ENCODE peak calls at places on chromosomes 4 and X, in nine cellular contexts. One of them, this sample, is unnamed.

GRCh38 chrX:149527705-149528104 is 13.1 kb upstream of the EOLA1 start:
- DNase-seq in stomach: no peak
- DNase-seq in endothelial cell of umbilical vein: peak
- DNase-seq in suprapubic skin: no peak
- DNase-seq in transverse colon: no peak
- DNase-seq in SK-N-SH: peak
- DNase-seq in GM23338: peak
- DNase-seq in Panc1: peak
- DNase-seq in spleen: no peak
- DNase-seq in this sample: no peak

GRCh38 chr4:113674251-113674650 is 87.3 kb downstream of the CAMK2D start:
- DNase-seq in transverse colon: peak
- DNase-seq in suprapubic skin: no peak
- DNase-seq in spleen: no peak
- DNase-seq in endothelial cell of umbilical vein: no peak
- DNase-seq in SK-N-SH: no peak
- DNase-seq in stomach: no peak
- DNase-seq in Panc1: no peak
- DNase-seq in GM23338: no peak
- DNase-seq in this sample: no peak

GRCh38 chr4:8461616-8462015 is 21.0 kb downstream of the TRMT44 start:
- DNase-seq in endothelial cell of umbilical vein: no peak
- DNase-seq in spleen: no peak
- DNase-seq in suprapubic skin: no peak
- DNase-seq in transverse colon: no peak
- DNase-seq in SK-N-SH: no peak
- DNase-seq in Panc1: no peak
- DNase-seq in GM23338: no peak
- DNase-seq in stomach: no peak
- DNase-seq in this sample: no peak

GRCh38 chr4:101067383-101067782 is 279.9 kb downstream of the PPP3CA start:
- DNase-seq in transverse colon: no peak
- DNase-seq in SK-N-SH: no peak
- DNase-seq in GM23338: no peak
- DNase-seq in endothelial cell of umbilical vein: no peak
- DNase-seq in Panc1: no peak
- DNase-seq in spleen: no peak
- DNase-seq in stomach: no peak
- DNase-seq in suprapubic skin: no peak
- DNase-seq in this sample: no peak

GRCh38 chr4:147739239-147739823 is 7.4 kb downstream of the ARHGAP10 start:
- DNase-seq in suprapubic skin: no peak
- DNase-seq in Panc1: no peak
- DNase-seq in GM23338: peak
- DNase-seq in endothelial cell of umbilical vein: no peak
- DNase-seq in spleen: no peak
- DNase-seq in SK-N-SH: no peak
- DNase-seq in stomach: no peak
- DNase-seq in transverse colon: no peak
- DNase-seq in this sample: no peak

GRCh38 chrX:28586291-28586690 is 955 bp upstream of the IL1RAPL1 start:
- DNase-seq in transverse colon: peak
- DNase-seq in endothelial cell of umbilical vein: peak
- DNase-seq in GM23338: peak
- DNase-seq in stomach: no peak
- DNase-seq in Panc1: no peak
- DNase-seq in SK-N-SH: no peak
- DNase-seq in suprapubic skin: no peak
- DNase-seq in spleen: no peak
- DNase-seq in this sample: no peak

GRCh38 chr4:31175242-31175910 is 455.2 kb downstream of the PCDH7 start:
- DNase-seq in stomach: no peak
- DNase-seq in spleen: no peak
- DNase-seq in SK-N-SH: no peak
- DNase-seq in Panc1: no peak
- DNase-seq in suprapubic skin: no peak
- DNase-seq in GM23338: no peak
- DNase-seq in transverse colon: no peak
- DNase-seq in endothelial cell of umbilical vein: peak
- DNase-seq in this sample: no peak

GRCh38 chr4:17667653-17668201 is 53.3 kb downstream of the MED28 start:
- DNase-seq in transverse colon: no peak
- DNase-seq in spleen: no peak
- DNase-seq in suprapubic skin: no peak
- DNase-seq in GM23338: no peak
- DNase-seq in Panc1: no peak
- DNase-seq in SK-N-SH: no peak
- DNase-seq in endothelial cell of umbilical vein: no peak
- DNase-seq in stomach: no peak
- DNase-seq in this sample: no peak

GRCh38 chrX:135497736-135498135 is 22.7 kb upstream of the INTS6L start:
- DNase-seq in transverse colon: no peak
- DNase-seq in suprapubic skin: no peak
- DNase-seq in SK-N-SH: peak
- DNase-seq in GM23338: no peak
- DNase-seq in stomach: no peak
- DNase-seq in endothelial cell of umbilical vein: no peak
- DNase-seq in spleen: no peak
- DNase-seq in Panc1: no peak
- DNase-seq in this sample: no peak

GRCh38 chr4:57136281-57136680 is 26.1 kb upstream of the IGFBP7 start:
- DNase-seq in SK-N-SH: no peak
- DNase-seq in endothelial cell of umbilical vein: peak
- DNase-seq in spleen: no peak
- DNase-seq in Panc1: no peak
- DNase-seq in GM23338: no peak
- DNase-seq in suprapubic skin: no peak
- DNase-seq in stomach: no peak
- DNase-seq in transverse colon: no peak
- DNase-seq in this sample: no peak

GRCh38 chr4:138696058-138696457 is 319.5 kb upstream of the NOCT start:
- DNase-seq in stomach: no peak
- DNase-seq in endothelial cell of umbilical vein: no peak
- DNase-seq in SK-N-SH: no peak
- DNase-seq in Panc1: no peak
- DNase-seq in transverse colon: no peak
- DNase-seq in GM23338: no peak
- DNase-seq in spleen: no peak
- DNase-seq in suprapubic skin: no peak
- DNase-seq in this sample: no peak

GRCh38 chr4:84914686-84915395 is 51.6 kb downstream of the WDFY3 start:
- DNase-seq in spleen: no peak
- DNase-seq in Panc1: no peak
- DNase-seq in suprapubic skin: no peak
- DNase-seq in endothelial cell of umbilical vein: no peak
- DNase-seq in transverse colon: no peak
- DNase-seq in SK-N-SH: no peak
- DNase-seq in GM23338: no peak
- DNase-seq in stomach: no peak
- DNase-seq in this sample: no peak
- H3K27ac ChIP-seq in spleen: peak
- H3K27ac ChIP-seq in Panc1: no peak
- H3K27ac ChIP-seq in suprapubic skin: no peak
- H3K27ac ChIP-seq in endothelial cell of umbilical vein: no peak
- H3K27ac ChIP-seq in transverse colon: no peak
- H3K27ac ChIP-seq in SK-N-SH: no peak
- H3K27ac ChIP-seq in GM23338: no peak
- H3K27ac ChIP-seq in stomach: no peak
- H3K27ac ChIP-seq in this sample: no peak

GRCh38 chr4:140003851-140004579 is 150.0 kb downstream of the MAML3 start:
- DNase-seq in SK-N-SH: peak
- DNase-seq in GM23338: no peak
- DNase-seq in suprapubic skin: no peak
- DNase-seq in Panc1: no peak
- DNase-seq in endothelial cell of umbilical vein: no peak
- DNase-seq in transverse colon: no peak
- DNase-seq in spleen: no peak
- DNase-seq in stomach: no peak
- DNase-seq in this sample: no peak
- TF ChIP-seq POLR2AphosphoS5 in SK-N-SH: no peak
- TF ChIP-seq POLR2AphosphoS5 in GM23338: no peak
- TF ChIP-seq POLR2AphosphoS5 in suprapubic skin: no peak
- TF ChIP-seq POLR2AphosphoS5 in Panc1: no peak
- TF ChIP-seq POLR2AphosphoS5 in endothelial cell of umbilical vein: no peak
- TF ChIP-seq POLR2AphosphoS5 in transverse colon: no peak
- TF ChIP-seq POLR2AphosphoS5 in spleen: no peak
- TF ChIP-seq POLR2AphosphoS5 in stomach: no peak
- TF ChIP-seq POLR2AphosphoS5 in this sample: no peak

GRCh38 chr4:6468376-6468775 is 4.0 kb downstream of the PPP2R2C start:
- DNase-seq in suprapubic skin: no peak
- DNase-seq in GM23338: no peak
- DNase-seq in SK-N-SH: no peak
- DNase-seq in spleen: peak
- DNase-seq in transverse colon: no peak
- DNase-seq in endothelial cell of umbilical vein: no peak
- DNase-seq in stomach: no peak
- DNase-seq in Panc1: no peak
- DNase-seq in this sample: no peak
- H3K27ac ChIP-seq in suprapubic skin: no peak
- H3K27ac ChIP-seq in GM23338: no peak
- H3K27ac ChIP-seq in SK-N-SH: no peak
- H3K27ac ChIP-seq in spleen: no peak
- H3K27ac ChIP-seq in transverse colon: no peak
- H3K27ac ChIP-seq in endothelial cell of umbilical vein: no peak
- H3K27ac ChIP-seq in stomach: no peak
- H3K27ac ChIP-seq in Panc1: no peak
- H3K27ac ChIP-seq in this sample: no peak

GRCh38 chrX:74293343-74293946 is 10.5 kb upstream of the ZCCHC13 start:
- DNase-seq in spleen: peak
- DNase-seq in stomach: peak
- DNase-seq in endothelial cell of umbilical vein: peak
- DNase-seq in Panc1: no peak
- DNase-seq in transverse colon: peak
- DNase-seq in suprapubic skin: peak
- DNase-seq in SK-N-SH: peak
- DNase-seq in GM23338: peak
- DNase-seq in this sample: peak

GRCh38 chrX:74295102-74295501 is 8.9 kb upstream of the ZCCHC13 start:
- DNase-seq in transverse colon: no peak
- DNase-seq in stomach: no peak
- DNase-seq in GM23338: no peak
- DNase-seq in endothelial cell of umbilical vein: no peak
- DNase-seq in spleen: no peak
- DNase-seq in suprapubic skin: no peak
- DNase-seq in SK-N-SH: no peak
- DNase-seq in Panc1: no peak
- DNase-seq in this sample: no peak

GRCh38 chrX:74291577-74291963 is 12.4 kb upstream of the ZCCHC13 start:
- DNase-seq in Panc1: no peak
- DNase-seq in endothelial cell of umbilical vein: no peak
- DNase-seq in SK-N-SH: no peak
- DNase-seq in suprapubic skin: no peak
- DNase-seq in transverse colon: no peak
- DNase-seq in stomach: no peak
- DNase-seq in spleen: no peak
- DNase-seq in GM23338: no peak
- DNase-seq in this sample: no peak

GRCh38 chrX:74286950-74287349 is 17.0 kb upstream of the ZCCHC13 start:
- DNase-seq in transverse colon: no peak
- DNase-seq in endothelial cell of umbilical vein: no peak
- DNase-seq in SK-N-SH: no peak
- DNase-seq in GM23338: no peak
- DNase-seq in spleen: no peak
- DNase-seq in Panc1: no peak
- DNase-seq in suprapubic skin: no peak
- DNase-seq in stomach: no peak
- DNase-seq in this sample: no peak

GRCh38 chrX:74291964-74292891 is 11.8 kb upstream of the ZCCHC13 start:
- DNase-seq in Panc1: peak
- DNase-seq in spleen: peak
- DNase-seq in transverse colon: peak
- DNase-seq in endothelial cell of umbilical vein: peak
- DNase-seq in stomach: peak
- DNase-seq in suprapubic skin: peak
- DNase-seq in SK-N-SH: peak
- DNase-seq in GM23338: peak
- DNase-seq in this sample: peak
- TF ChIP-seq POLR2AphosphoS5 in Panc1: peak
- TF ChIP-seq POLR2AphosphoS5 in spleen: peak
- TF ChIP-seq POLR2AphosphoS5 in transverse colon: peak
- TF ChIP-seq POLR2AphosphoS5 in endothelial cell of umbilical vein: peak
- TF ChIP-seq POLR2AphosphoS5 in stomach: peak
- TF ChIP-seq POLR2AphosphoS5 in suprapubic skin: peak
- TF ChIP-seq POLR2AphosphoS5 in SK-N-SH: peak
- TF ChIP-seq POLR2AphosphoS5 in GM23338: peak
- TF ChIP-seq POLR2AphosphoS5 in this sample: peak

GRCh38 chr4:78362310-78362709 is 189.3 kb upstream of the ANXA3 start:
- DNase-seq in suprapubic skin: no peak
- DNase-seq in SK-N-SH: no peak
- DNase-seq in endothelial cell of umbilical vein: no peak
- DNase-seq in spleen: no peak
- DNase-seq in stomach: no peak
- DNase-seq in GM23338: peak
- DNase-seq in Panc1: no peak
- DNase-seq in transverse colon: no peak
- DNase-seq in this sample: no peak

GRCh38 chr4:78363031-78363430 is 188.5 kb upstream of the ANXA3 start:
- DNase-seq in spleen: no peak
- DNase-seq in GM23338: no peak
- DNase-seq in SK-N-SH: no peak
- DNase-seq in suprapubic skin: no peak
- DNase-seq in endothelial cell of umbilical vein: no peak
- DNase-seq in stomach: no peak
- DNase-seq in transverse colon: no peak
- DNase-seq in Panc1: no peak
- DNase-seq in this sample: no peak

GRCh38 chr4:78357122-78357521 is 194.4 kb upstream of the ANXA3 start:
- DNase-seq in transverse colon: no peak
- DNase-seq in endothelial cell of umbilical vein: no peak
- DNase-seq in GM23338: no peak
- DNase-seq in spleen: no peak
- DNase-seq in Panc1: no peak
- DNase-seq in stomach: no peak
- DNase-seq in suprapubic skin: no peak
- DNase-seq in SK-N-SH: no peak
- DNase-seq in this sample: no peak

GRCh38 chr4:78360466-78360865 is 191.1 kb upstream of the ANXA3 start:
- DNase-seq in GM23338: peak
- DNase-seq in spleen: no peak
- DNase-seq in stomach: no peak
- DNase-seq in SK-N-SH: no peak
- DNase-seq in Panc1: no peak
- DNase-seq in suprapubic skin: no peak
- DNase-seq in transverse colon: no peak
- DNase-seq in endothelial cell of umbilical vein: no peak
- DNase-seq in this sample: no peak

DNA sequence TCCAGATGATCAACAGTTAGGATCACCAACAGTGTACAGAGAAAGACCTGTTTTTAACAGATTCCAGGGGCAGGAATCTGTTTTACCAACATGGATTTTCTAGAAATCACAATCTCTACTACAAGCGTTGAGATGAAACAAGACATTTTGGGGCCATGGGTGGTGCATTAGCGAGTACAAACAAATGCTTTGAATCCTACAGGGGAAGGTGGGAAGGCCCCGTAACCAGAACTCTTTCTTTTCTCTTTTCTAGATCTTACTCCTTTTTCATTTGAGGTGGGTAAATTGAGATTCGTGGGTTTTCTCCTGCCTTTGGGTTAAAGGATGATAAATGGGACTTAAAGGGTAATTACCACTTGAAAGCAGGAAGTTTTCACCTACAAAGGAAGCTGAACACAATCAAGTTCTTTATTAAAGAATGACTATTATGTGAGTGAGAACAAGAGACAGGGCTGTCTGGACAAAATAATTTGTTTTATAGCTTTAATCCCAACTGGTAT is 189.9 kb upstream of the ANXA3 start:
- DNase-seq in endothelial cell of umbilical vein: no peak
- DNase-seq in spleen: no peak
- DNase-seq in Panc1: no peak
- DNase-seq in SK-N-SH: no peak
- DNase-seq in GM23338: no peak
- DNase-seq in suprapubic skin: no peak
- DNase-seq in transverse colon: no peak
- DNase-seq in stomach: no peak
- DNase-seq in this sample: no peak
- H3K27ac ChIP-seq in endothelial cell of umbilical vein: no peak
- H3K27ac ChIP-seq in spleen: no peak
- H3K27ac ChIP-seq in Panc1: no peak
- H3K27ac ChIP-seq in SK-N-SH: no peak
- H3K27ac ChIP-seq in GM23338: no peak
- H3K27ac ChIP-seq in suprapubic skin: no peak
- H3K27ac ChIP-seq in transverse colon: no peak
- H3K27ac ChIP-seq in stomach: no peak
- H3K27ac ChIP-seq in this sample: no peak